ENCODE peak calls at places on chromosome 18, in seven cellular contexts. C is stimulated activated CD8-positive, alpha-beta memory T cell treated with anti-CD3 and anti-CD28 coated beads, Interleukin-4, amount 100 ng/mL, for 4 hours; W is CD4-positive, alpha-beta memory T cell; Q is Ammon's horn; G is astrocyte of the hippocampus; S is GM23338; F is A172. U is an unnamed sample.
A peak's percentile ranks its signal among the peaks of the same experiment; 100 is the strongest.

GRCh38 chr18:57715671-57716070 is 87.4 kb downstream of the ATP8B1 start:
- DNase-seq in C (no peak), W (no peak), Q (no peak), G (no peak), S (no peak), F (no peak), U (no peak)

GRCh38 chr18:1048048-1048447 is 143.4 kb downstream of the ADCYAP1 start:
- DNase-seq in C (no peak), W (no peak), Q (no peak), G (peak; percentile 67), S (no peak), F (peak; percentile 80), U (no peak)

GRCh38 chr18:35084494-35085449 is 43.6 kb downstream of the MAPRE2 start:
- DNase-seq in C (no peak), W (no peak), Q (no peak), G (peak; percentile 62), S (no peak), F (no peak), U (no peak)

GRCh38 chr18:71398530-71398929 is 1109.7 kb downstream of the SOCS6 start:
- DNase-seq in C (no peak), W (no peak), Q (peak; percentile 79), G (peak; percentile 49), S (peak; percentile 1), F (no peak), U (no peak)

GRCh38 chr18:27577740-27578139 is 392.6 kb upstream of the CHST9 start:
- DNase-seq in C (no peak), W (no peak), Q (no peak), G (no peak), S (no peak), F (no peak), U (no peak)

GRCh38 chr18:50695431-50696176 is 124.2 kb downstream of the MRO start:
- DNase-seq in C (no peak), W (no peak), Q (no peak), G (no peak), S (no peak), F (no peak), U (no peak)

GRCh38 chr18:49898421-49898820 is 85.1 kb upstream of the ACAA2 start:
- DNase-seq in C (peak; percentile 26), W (peak; percentile 62), Q (no peak), G (peak; percentile 87), S (peak; percentile 88), F (peak; percentile 58), U (peak; percentile 32)

GRCh38 chr18:43664487-43665008 is 387.3 kb upstream of the SYT4 start:
- DNase-seq in C (no peak), W (no peak), Q (no peak), G (no peak), S (no peak), F (no peak), U (no peak)

GRCh38 chr18:32576296-32576916 is 105.7 kb upstream of the GAREM1 start:
- DNase-seq in C (no peak), W (no peak), Q (peak; percentile 69), G (peak; percentile 66), S (peak; percentile 65), F (no peak), U (no peak)